ENCODE peak calls at places on chromosomes 7 and 10, in four cellular contexts. W is K562, C is HepG2, Z is GM12878. R is an unnamed sample.
A peak's percentile ranks its signal among the peaks of the same experiment; 100 is the strongest.

GRCh38 chr10:97321032-97321806 is 2.1 kb downstream of the FRAT1 start:
- DNase-seq in W (no peak), C (no peak), Z (no peak), R (no peak)

GRCh38 chr7:90209776-90210175 is 1.8 kb upstream of the STEAP2 start:
- DNase-seq in W (no peak), C (no peak), Z (no peak), R (no peak)

GRCh38 chr10:74746813-74747212 is 79.6 kb upstream of the KAT6B start:
- DNase-seq in W (no peak), C (no peak), Z (no peak), R (no peak)

GRCh38 chr7:121807078-121807477 is 65.9 kb upstream of the PTPRZ1 start:
- DNase-seq in W (no peak), C (no peak), Z (no peak), R (no peak)

GRCh38 chr10:102299873-102300272 is 54.5 kb downstream of the GBF1 start:
- DNase-seq in W (no peak), C (no peak), Z (no peak), R (no peak)

GRCh38 chr7:108561047-108561619 is 8.4 kb downstream of the THAP5 start:
- DNase-seq in W (no peak), C (no peak), Z (no peak), R (no peak)

GRCh38 chr10:53358536-53358935 is 586.0 kb upstream of the MBL2 start:
- DNase-seq in W (no peak), C (no peak), Z (no peak), R (no peak)

GRCh38 chr7:47518827-47519226 is 63.1 kb downstream of the TNS3 start:
- DNase-seq in W (no peak), C (peak; percentile 85), Z (no peak), R (no peak)

GRCh38 chr7:137846588-137847417 is at the start of gene DGKI:
- DNase-seq in W (no peak), C (no peak), Z (no peak), R (no peak)

GRCh38 chr7:34848670-34849069 is 188.6 kb downstream of the DPY19L1 start:
- DNase-seq in W (no peak), C (no peak), Z (no peak), R (no peak)

GRCh38 chr7:12091164-12091563 is 119.9 kb upstream of the TMEM106B start:
- DNase-seq in W (no peak), C (no peak), Z (no peak), R (no peak)

GRCh38 chr7:107711301-107711700 is 32.6 kb upstream of the CBLL1 start:
- DNase-seq in W (no peak), C (no peak), Z (no peak), R (no peak)

GRCh38 chr10:11511325-11511724 is 100.1 kb downstream of the USP6NL start:
- DNase-seq in W (no peak), C (no peak), Z (no peak), R (no peak)

GRCh38 chr10:6382081-6382480 is 179.3 kb downstream of the PFKFB3 start:
- DNase-seq in W (no peak), C (no peak), Z (peak; percentile 13), R (no peak)

GRCh38 chr7:140242057-140243031 is 65.6 kb upstream of the KDM7A start:
- DNase-seq in W (peak; percentile 95), C (peak; percentile 20), Z (peak; percentile 56), R (no peak)

GRCh38 chr10:24953350-24954074 is 1.1 kb upstream of the PRTFDC1 start:
- DNase-seq in W (no peak), C (no peak), Z (no peak), R (no peak)

GRCh38 chr7:4066206-4066605 is 615.9 kb upstream of the FOXK1 start:
- DNase-seq in W (no peak), C (no peak), Z (no peak), R (no peak)

GRCh38 chr10:65570143-65571010 is 1355.5 kb upstream of the LRRTM3 start:
- DNase-seq in W (no peak), C (peak; percentile 67), Z (no peak), R (peak; percentile 12)

GRCh38 chr7:69968969-69969368 is 370.7 kb downstream of the AUTS2 start:
- DNase-seq in W (no peak), C (no peak), Z (no peak), R (no peak)
- TF ChIP-seq ESRRA in W (no peak), C (no peak), Z (no peak), R (no peak)

DNA sequence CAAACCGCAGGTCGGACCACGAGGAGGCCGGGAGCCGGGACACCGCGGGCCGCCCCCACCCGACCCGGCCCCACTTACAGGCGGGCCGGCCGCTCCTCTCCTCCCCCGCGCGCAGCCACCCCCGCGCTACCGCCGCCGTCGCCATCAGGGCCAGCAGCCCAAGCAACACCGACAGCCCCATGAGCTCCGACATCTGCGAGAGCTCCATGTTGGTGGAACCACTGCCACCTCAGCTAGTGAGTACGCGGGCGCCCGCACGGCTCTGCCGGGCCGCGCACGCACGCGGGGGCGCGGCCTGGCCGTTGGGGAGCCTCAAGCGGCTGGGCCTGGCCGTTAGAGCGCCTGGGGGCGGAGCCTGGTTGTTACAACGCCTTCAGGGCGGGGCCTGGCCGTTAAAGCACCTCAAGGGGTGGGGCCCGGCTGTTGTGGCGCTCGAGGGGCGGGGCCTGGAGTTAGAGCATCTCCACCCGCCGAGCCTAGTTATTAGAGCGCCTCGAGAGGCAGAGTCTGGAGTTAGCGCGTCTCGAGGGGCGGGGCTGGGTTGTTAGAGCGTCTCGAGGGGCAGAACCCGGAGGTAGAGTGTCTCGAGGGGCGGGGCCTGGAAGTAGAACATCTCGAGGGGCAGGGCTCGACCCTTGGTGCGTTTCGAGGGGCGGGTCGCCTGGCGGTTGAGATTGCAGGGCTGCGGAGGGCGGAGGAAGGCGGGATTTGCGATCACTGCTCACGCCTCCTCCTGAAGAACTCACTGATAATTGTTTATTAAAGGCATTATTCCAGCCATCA is at the start of gene TBL2:
- DNase-seq in W (peak; percentile 99), C (peak; percentile 94), Z (peak; percentile 87), R (peak; percentile 99)
- TF ChIP-seq POLR2A in W (peak; percentile 96), C (peak; percentile 96), Z (peak; percentile 98), R (peak; percentile 96)

DNA sequence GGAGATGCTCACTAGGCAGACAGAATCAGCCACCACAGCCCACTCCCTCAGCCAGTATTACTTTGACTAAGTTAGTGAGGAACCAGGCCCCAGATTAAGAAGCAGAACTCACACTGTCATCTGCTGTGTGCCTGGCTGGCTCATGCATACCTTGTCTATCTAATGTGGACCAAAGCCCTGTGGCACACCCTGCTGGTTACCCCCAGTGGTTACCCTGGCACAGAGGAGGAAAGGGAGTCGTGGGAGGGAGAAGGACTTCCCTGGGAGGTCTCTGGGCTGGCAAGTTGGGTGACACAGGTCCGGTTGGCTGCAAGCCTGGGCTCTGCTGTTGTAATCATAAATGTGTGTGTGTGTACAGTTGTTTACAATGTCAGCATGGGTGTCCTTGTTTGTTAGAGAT is 7.5 kb upstream of the SH2D4B start:
- DNase-seq in W (no peak), C (peak; percentile 40), Z (no peak), R (peak; percentile 83)
- TF ChIP-seq ESRRA in W (no peak), C (no peak), Z (no peak), R (no peak)

DNA sequence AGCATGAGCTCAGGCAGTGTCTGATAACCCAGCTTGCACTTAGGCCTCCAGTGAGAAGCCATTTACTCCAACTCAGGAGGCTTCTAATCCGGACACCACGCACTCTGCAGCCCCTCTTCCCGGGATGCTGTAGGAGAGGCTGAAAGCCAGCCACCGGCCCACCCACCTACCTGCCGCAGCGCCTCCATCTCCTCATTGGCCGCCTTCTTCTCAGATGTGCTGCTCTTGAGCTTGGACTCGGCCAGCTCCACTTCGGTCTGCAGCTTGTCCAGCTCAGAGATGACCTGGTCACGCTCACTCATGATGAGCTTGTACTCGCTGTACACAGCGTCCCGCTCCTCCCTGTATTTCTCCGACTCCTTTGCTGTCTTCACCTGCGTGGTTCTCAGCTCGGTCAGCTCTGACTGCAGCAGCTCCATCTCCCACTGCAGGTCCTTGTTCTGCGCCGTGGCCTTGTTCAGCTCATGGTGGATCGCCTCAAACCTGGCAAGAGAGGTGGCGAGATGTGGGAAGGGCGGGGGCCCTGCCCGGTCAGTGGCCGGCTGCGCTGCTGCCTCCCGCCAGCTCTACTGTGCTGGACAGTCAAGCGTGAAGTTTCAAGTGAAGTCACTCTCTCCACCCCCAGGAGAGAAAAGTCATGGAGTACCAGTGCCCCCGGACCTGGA is 84.7 kb downstream of the DLG5 start:
- DNase-seq in W (no peak), C (no peak), Z (no peak), R (no peak)
- TF ChIP-seq POLR2A in W (no peak), C (no peak), Z (no peak), R (no peak)

GRCh38 chr7:2638224-2638991 is 6.6 kb downstream of the TTYH3 start:
- DNase-seq in W (no peak), C (peak; percentile 76), Z (no peak), R (no peak)
- TF ChIP-seq ESRRA in W (no peak), C (peak; percentile 93), Z (no peak), R (no peak)

GRCh38 chr7:1044189-1045037 is at the start of gene GPR146:
- DNase-seq in W (peak; percentile 99), C (peak; percentile 94), Z (no peak), R (peak; percentile 91)
- TF ChIP-seq POLR2A in W (no peak), C (peak; percentile 63), Z (peak; percentile 71), R (no peak)

DNA sequence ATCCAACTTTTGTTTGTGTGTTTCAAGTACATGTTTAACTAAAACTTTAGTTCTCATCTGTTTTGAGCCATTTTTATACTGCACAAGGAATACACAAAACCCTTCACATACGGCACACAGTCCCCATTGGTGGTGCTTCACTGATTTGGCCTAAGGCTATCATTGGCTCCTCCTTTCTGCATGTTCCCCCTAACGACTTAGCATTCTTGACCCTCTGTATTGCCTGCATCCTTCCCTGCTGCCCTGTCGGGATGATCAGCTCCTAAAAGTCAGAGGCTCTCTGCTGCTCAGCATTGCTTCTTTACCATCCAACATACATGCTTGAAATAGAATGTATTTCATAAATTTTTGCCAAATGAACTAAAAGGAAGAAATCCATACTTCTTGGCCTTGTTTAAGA is 111.4 kb upstream of the ABCB5 start:
- DNase-seq in W (no peak), C (no peak), Z (no peak), R (no peak)
- TF ChIP-seq ESRRA in W (no peak), C (no peak), Z (no peak), R (no peak)

R was measured in A549.